ENCODE peak calls at places on chromosomes 13 and 19, in eight cellular contexts. E, U, T, Q, I, S, D and K are unnamed samples.

GRCh38 chr19:41587101-41587837 is 11.3 kb downstream of the CEACAM21 start:
- DNase-seq in D (no peak), Q (no peak), S (no peak), E (no peak), T (no peak), I (no peak), U (no peak), K (no peak)

GRCh38 chr19:34254552-34255432 is at the start of gene GARRE1:
- DNase-seq in Q (peak), T (peak), U (peak), I (peak), E (no peak), S (no peak), D (peak), K (peak)

GRCh38 chr13:77693449-77693940 is 4.0 kb upstream of the SLAIN1 start:
- DNase-seq in I (no peak), U (no peak), Q (no peak), D (no peak), E (no peak), S (no peak), T (no peak), K (no peak)

GRCh38 chr13:45744979-45745378 is 42.9 kb downstream of the CBY2 start:
- DNase-seq in T (no peak), Q (no peak), S (no peak), D (no peak), I (no peak), U (no peak), E (no peak), K (no peak)

GRCh38 chr13:77893066-77893465 is 25.6 kb downstream of the EDNRB start:
- DNase-seq in T (no peak), E (no peak), Q (no peak), S (no peak), D (no peak), U (no peak), I (no peak), K (no peak)

GRCh38 chr19:30253581-30253996 is 118.6 kb upstream of the ZNF536 start:
- DNase-seq in D (peak), S (no peak), U (no peak), T (no peak), E (no peak), Q (peak), I (no peak), K (no peak)

GRCh38 chr19:46147791-46148288 is at the start of gene IGFL2:
- DNase-seq in Q (no peak), I (no peak), D (no peak), U (no peak), S (no peak), T (no peak), E (no peak), K (no peak)

GRCh38 chr19:8042900-8043299 is 9.7 kb upstream of the CCL25 start:
- DNase-seq in I (no peak), T (peak), U (no peak), E (no peak), D (no peak), Q (no peak), S (no peak), K (no peak)

GRCh38 chr13:18212873-18213272 is 968.8 kb downstream of the TUBA3C start:
- DNase-seq in I (no peak), S (no peak), E (peak), D (no peak), Q (no peak), U (peak), T (no peak), K (no peak)

GRCh38 chr13:104315606-104316005 is 1249.4 kb upstream of the SLC10A2 start:
- DNase-seq in U (peak), I (no peak), S (peak), D (no peak), E (peak), T (no peak), Q (no peak), K (no peak)

GRCh38 chr19:17421942-17422341 is 2.1 kb downstream of the MVB12A start:
- DNase-seq in S (no peak), Q (no peak), U (no peak), T (no peak), I (no peak), E (no peak), D (no peak), K (no peak)

GRCh38 chr19:52221831-52222375 is 32.1 kb downstream of the PPP2R1A start:
- DNase-seq in D (no peak), S (no peak), U (peak), I (no peak), T (no peak), E (no peak), Q (no peak), K (no peak)

GRCh38 chr13:23378009-23378632 is 55.4 kb downstream of the SACS start:
- DNase-seq in U (peak), E (no peak), T (no peak), S (no peak), Q (no peak), I (peak), D (no peak), K (peak)

GRCh38 chr19:10230155-10230903 is 802 bp downstream of the S1PR2 start:
- DNase-seq in Q (peak), E (no peak), T (no peak), U (peak), I (no peak), S (peak), D (peak), K (no peak)

GRCh38 chr13:107124129-107124718 is 556.3 kb upstream of the ARGLU1 start:
- DNase-seq in E (peak), D (peak), S (peak), U (peak), Q (peak), I (peak), T (no peak), K (peak)

GRCh38 chr13:30129411-30129810 is 177.9 kb downstream of the KATNAL1 start:
- DNase-seq in Q (no peak), S (no peak), D (no peak), E (no peak), I (no peak), U (no peak), T (no peak), K (no peak)

GRCh38 chr19:903266-903797 is 9.7 kb downstream of the R3HDM4 start:
- DNase-seq in E (no peak), S (no peak), D (peak), T (no peak), Q (peak), I (no peak), U (peak), K (no peak)

GRCh38 chr13:106176103-106176502 is 359.4 kb downstream of the EFNB2 start:
- DNase-seq in S (no peak), I (no peak), Q (no peak), U (peak), T (no peak), E (no peak), D (no peak), K (no peak)

GRCh38 chr13:57632276-57633140 is 964 bp downstream of the PCDH17 start:
- DNase-seq in T (no peak), D (peak), S (no peak), I (no peak), U (no peak), Q (peak), E (no peak), K (no peak)

GRCh38 chr19:10251792-10252694 is at the start of gene MRPL4:
- DNase-seq in T (peak), S (peak), U (peak), D (peak), I (peak), Q (peak), E (peak), K (peak)

GRCh38 chr13:111230385-111230930 is 90.0 kb upstream of the TEX29 start:
- DNase-seq in S (no peak), U (no peak), D (no peak), T (no peak), E (no peak), Q (no peak), I (no peak), K (no peak)

GRCh38 chr13:96984061-96984508 is 10.2 kb downstream of the OXGR1 start:
- DNase-seq in E (no peak), U (no peak), D (peak), S (peak), I (no peak), Q (peak), T (peak), K (peak)

GRCh38 chr13:33280923-33281322 is 4.6 kb downstream of the STARD13 start:
- DNase-seq in E (no peak), U (peak), S (no peak), I (no peak), D (no peak), Q (no peak), T (no peak), K (no peak)

GRCh38 chr19:32718286-32718685 is 1.3 kb upstream of the TDRD12 start:
- DNase-seq in U (no peak), T (no peak), S (no peak), D (no peak), E (no peak), Q (no peak), I (no peak), K (no peak)

GRCh38 chr13:41668130-41668757 is 210.9 kb downstream of the RGCC start:
- DNase-seq in D (peak), S (peak), I (peak), E (peak), Q (peak), T (peak), U (peak), K (peak)

GRCh38 chr13:19910336-19911072 is 47.1 kb upstream of the ZMYM5 start:
- DNase-seq in S (peak), U (peak), I (no peak), Q (no peak), E (no peak), D (no peak), T (no peak), K (no peak)

GRCh38 chr19:48614436-48615144 is at the start of gene FAM83E:
- DNase-seq in Q (peak), S (peak), D (no peak), I (no peak), T (peak), U (no peak), E (no peak), K (no peak)

GRCh38 chr19:48609571-48610108 is 3.1 kb downstream of the SPACA4 start:
- DNase-seq in I (no peak), Q (no peak), S (no peak), E (no peak), T (no peak), D (no peak), U (no peak), K (no peak)

GRCh38 chr19:48613852-48614435 is 932 bp downstream of the FAM83E start:
- DNase-seq in U (no peak), Q (no peak), I (no peak), S (no peak), E (no peak), T (no peak), D (no peak), K (no peak)

GRCh38 chr19:48613024-48613851 is 1.6 kb downstream of the FAM83E start:
- DNase-seq in E (no peak), Q (no peak), U (no peak), T (no peak), I (no peak), D (no peak), S (no peak), K (no peak)

DNA sequence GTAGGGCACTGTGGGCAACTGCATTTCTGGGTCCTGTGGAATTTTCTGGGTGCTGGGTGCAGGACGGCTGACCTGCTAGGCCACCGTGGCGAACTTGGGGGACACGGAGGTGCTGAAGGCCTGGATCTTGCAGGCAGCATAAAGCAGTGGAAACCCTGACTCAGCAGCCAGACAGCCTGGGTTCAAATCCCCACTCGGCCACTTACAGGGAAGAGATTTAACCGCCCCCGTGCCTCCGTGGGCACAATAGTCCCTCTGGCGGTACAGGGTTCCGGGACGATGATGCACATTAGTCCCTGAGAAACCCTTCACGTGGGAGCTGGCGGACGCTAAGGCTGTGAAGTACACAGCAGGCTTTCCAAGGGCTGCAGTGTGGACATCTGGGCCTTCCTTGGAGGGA is 3.0 kb downstream of the FAM83E start:
- DNase-seq in U (no peak), D (no peak), E (no peak), S (no peak), Q (no peak), T (no peak), I (no peak), K (no peak)
- TF ChIP-seq CTCF in U (no peak), D (no peak), E (no peak), S (no peak), Q (no peak), T (no peak), I (no peak), K (no peak)

DNA sequence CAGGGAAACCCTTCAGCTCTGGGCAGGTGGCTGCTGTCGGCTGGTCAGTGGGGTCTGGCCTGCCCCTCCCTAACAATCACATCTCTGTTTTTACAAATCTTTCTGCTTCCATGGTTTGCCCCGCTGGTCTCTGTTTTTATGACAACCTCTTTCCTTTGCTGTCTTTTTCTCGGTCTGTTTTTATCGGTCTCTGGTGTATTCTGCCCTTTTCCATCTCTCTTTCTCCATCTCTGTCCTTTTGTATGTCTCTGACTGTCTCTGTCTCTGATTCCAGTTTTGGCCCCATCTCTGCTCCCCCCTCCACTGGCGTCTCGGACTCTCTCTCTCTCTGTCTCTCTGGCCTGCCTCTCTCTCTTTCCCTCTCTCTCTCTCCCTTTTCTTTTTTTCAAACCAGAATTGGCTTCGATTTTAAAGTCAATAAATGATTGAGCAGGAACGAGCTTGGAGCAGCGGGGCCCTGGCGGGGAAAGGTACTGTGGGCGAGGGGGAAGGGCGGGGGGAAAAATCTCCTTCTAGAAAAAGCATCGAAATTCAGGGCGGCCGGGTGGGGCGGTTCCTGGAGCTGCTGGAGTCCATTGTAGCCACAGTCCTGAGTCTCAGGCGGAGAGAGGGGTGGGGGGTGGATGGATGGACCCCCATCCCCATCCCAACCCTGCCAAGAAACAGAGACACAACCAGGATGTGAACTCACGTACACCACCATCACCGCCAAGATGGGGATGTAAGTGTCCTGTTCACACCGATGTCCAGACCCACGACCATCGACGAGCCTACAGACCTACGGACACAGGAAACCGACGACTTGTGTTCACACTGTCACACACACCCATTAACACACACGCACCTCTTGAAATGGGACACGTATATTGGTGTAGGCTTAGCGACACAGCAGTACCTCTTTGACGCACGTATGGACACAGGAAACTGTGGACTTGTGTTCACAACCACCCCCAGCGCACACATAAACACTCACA is 3.0 kb downstream of the NFIX start:
- DNase-seq in D (no peak), S (no peak), T (no peak), U (no peak), Q (no peak), E (no peak), I (no peak), K (no peak)
- H3K4me3 ChIP-seq in D (no peak), S (no peak), T (no peak), U (no peak), Q (no peak), E (no peak), I (no peak), K (no peak)

DNA sequence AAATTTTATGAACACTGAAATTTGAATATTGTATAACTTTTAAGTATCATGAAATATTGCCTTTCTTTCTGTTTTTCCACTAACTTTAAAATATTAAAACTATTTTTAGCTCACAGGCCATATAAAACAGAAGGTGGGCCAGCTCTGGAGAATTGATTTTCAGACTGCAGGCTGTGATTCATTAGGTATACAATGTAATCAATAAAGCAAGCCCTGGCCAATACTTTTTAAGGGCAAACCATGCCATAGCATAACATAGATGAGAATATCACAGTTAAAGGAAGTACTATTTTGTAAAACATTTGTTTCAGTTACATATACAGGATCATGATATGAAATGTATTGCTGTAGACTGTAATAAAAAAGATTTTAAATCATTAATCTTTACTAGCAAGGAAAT is 197.6 kb downstream of the MAB21L1 start:
- DNase-seq in D (no peak), Q (no peak), S (no peak), I (no peak), U (no peak), T (no peak), E (no peak), K (no peak)
- H2AFZ ChIP-seq in D (no peak), Q (no peak), S (no peak), I (no peak), U (no peak), T (no peak), E (no peak), K (no peak)

GRCh38 chr13:112968910-112969691 is at the start of gene MCF2L:
- DNase-seq in D (peak), S (peak), U (peak), T (no peak), I (peak), E (peak), Q (peak), K (no peak)
- TF ChIP-seq CTCF in D (peak), S (peak), U (peak), T (no peak), I (peak), E (peak), Q (peak), K (peak)

GRCh38 chr19:2611483-2612464 is 90.7 kb downstream of the GNG7 start:
- DNase-seq in S (no peak), T (no peak), D (no peak), E (no peak), I (peak), Q (no peak), U (no peak), K (no peak)
- H3K4me3 ChIP-seq in S (no peak), T (no peak), D (peak), E (peak), I (no peak), Q (no peak), U (no peak), K (no peak)